ENCODE peak calls at places on chromosomes 2 and 18, in four cellular contexts. U is IMR-90, K is H1, B is H9. J is an unnamed sample.

GRCh38 chr18:3380384-3380961 is 69.5 kb upstream of the TGIF1 start:
- DNase-seq in U (peak), K (no peak), B (no peak), J (no peak)

GRCh38 chr2:137705296-137705695 is 259.0 kb upstream of the HNMT start:
- DNase-seq in U (no peak), K (no peak), B (no peak), J (no peak)

GRCh38 chr2:186540971-186541370 is 48.9 kb upstream of the ITGAV start:
- DNase-seq in U (peak), K (no peak), B (no peak), J (no peak)

GRCh38 chr2:134917219-134917957 is 1.2 kb upstream of the CCNT2 start:
- DNase-seq in U (no peak), K (no peak), B (no peak), J (no peak)

GRCh38 chr2:144524190-144524957 is 4.5 kb upstream of the ZEB2 start:
- DNase-seq in U (no peak), K (peak), B (peak), J (peak)

GRCh38 chr2:17427401-17427800 is 90.8 kb downstream of the RAD51AP2 start:
- DNase-seq in U (no peak), K (no peak), B (no peak), J (no peak)

GRCh38 chr2:241315879-241316700 is at the start of gene SEPTIN2:
- DNase-seq in U (peak), K (peak), B (no peak), J (peak)

GRCh38 chr2:61233581-61233980 is 71.6 kb downstream of the C2orf74 start:
- DNase-seq in U (no peak), K (no peak), B (no peak), J (no peak)

GRCh38 chr2:160910681-160911080 is 249.5 kb upstream of the TANK start:
- DNase-seq in U (peak), K (no peak), B (no peak), J (no peak)

GRCh38 chr2:85169581-85169980 is 36.4 kb downstream of the TCF7L1 start:
- DNase-seq in U (no peak), K (no peak), B (no peak), J (no peak)

GRCh38 chr2:86782748-86783147 is 8.0 kb downstream of the CD8A start:
- DNase-seq in U (no peak), K (no peak), B (no peak), J (no peak)

GRCh38 chr2:86778957-86779356 is 11.8 kb downstream of the CD8A start:
- DNase-seq in U (no peak), K (no peak), B (no peak), J (no peak)

GRCh38 chr2:86783615-86784339 is 6.9 kb downstream of the CD8A start:
- DNase-seq in U (no peak), K (no peak), B (no peak), J (no peak)

GRCh38 chr2:86785456-86785855 is 5.3 kb downstream of the CD8A start:
- DNase-seq in U (no peak), K (no peak), B (no peak), J (no peak)

GRCh38 chr2:86781363-86781762 is 9.3 kb downstream of the CD8A start:
- DNase-seq in U (no peak), K (no peak), B (no peak), J (no peak)
- H4K5ac ChIP-seq in U (no peak), K (no peak), B (no peak), J (no peak)

DNA sequence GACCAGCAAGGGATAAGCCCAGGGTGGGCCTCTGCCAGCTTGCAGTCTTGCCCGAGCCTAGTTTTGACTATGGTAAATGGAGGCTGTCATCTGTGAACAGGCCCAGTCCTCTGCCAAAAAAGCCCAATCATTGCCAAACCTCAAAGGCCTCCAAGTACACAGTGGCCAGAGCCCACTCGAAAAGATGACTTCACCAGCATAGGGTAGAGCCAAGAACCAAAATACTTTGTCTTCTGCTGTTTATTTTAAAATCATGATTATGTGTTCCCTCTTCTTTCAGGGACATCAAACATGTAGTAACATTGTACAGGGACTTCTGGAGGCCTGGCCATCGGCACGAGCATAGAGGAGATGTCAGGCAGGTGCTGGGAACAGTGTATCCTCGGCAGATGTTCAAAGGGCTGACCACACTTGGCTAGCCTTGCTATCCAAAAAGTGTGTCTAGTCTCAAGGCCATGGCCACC is 65.9 kb downstream of the TTC32 start:
- DNase-seq in U (peak), K (peak), B (no peak), J (no peak)
- H4K5ac ChIP-seq in U (no peak), K (no peak), B (no peak), J (no peak)

GRCh38 chr2:150976604-150977003 is 285.1 kb downstream of the RBM43 start:
- DNase-seq in U (no peak), K (no peak), B (no peak), J (no peak)
- H4K5ac ChIP-seq in U (no peak), K (no peak), B (no peak), J (no peak)

GRCh38 chr18:23056315-23056714 is 79.0 kb upstream of the CABLES1 start:
- DNase-seq in U (no peak), K (no peak), B (no peak), J (no peak)

GRCh38 chr18:23058746-23059440 is 76.4 kb upstream of the CABLES1 start:
- DNase-seq in U (peak), K (no peak), B (no peak), J (no peak)

GRCh38 chr18:23053756-23054457 is 81.4 kb upstream of the CABLES1 start:
- DNase-seq in U (peak), K (peak), B (peak), J (peak)

GRCh38 chr18:23057096-23057495 is 78.2 kb upstream of the CABLES1 start:
- DNase-seq in U (no peak), K (no peak), B (no peak), J (no peak)

DNA sequence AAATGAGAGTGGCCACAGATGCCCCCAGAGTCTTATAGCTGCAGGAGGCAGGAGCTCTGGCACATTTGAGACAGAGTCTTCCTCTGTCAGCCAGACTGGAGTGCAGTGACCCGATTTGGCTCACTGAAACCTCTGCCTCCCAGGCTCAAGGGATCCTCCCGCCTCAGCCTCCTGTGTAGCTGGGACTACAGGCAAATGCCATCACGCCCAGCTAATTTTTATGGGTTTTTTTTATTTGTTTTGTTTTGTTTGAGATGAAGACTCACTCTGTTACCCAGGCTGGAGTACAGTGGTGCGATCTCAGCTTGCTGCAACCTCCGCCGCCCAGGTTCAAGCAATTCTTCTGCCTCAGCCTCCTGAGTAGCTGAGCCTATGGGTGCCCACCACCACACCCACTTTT is 80.7 kb upstream of the CABLES1 start:
- DNase-seq in U (no peak), K (no peak), B (no peak), J (no peak)
- H4K5ac ChIP-seq in U (no peak), K (no peak), B (no peak), J (no peak)

GRCh38 chr18:8632386-8632785 is 23.1 kb downstream of the RAB12 start:
- DNase-seq in U (no peak), K (no peak), B (no peak), J (no peak)

GRCh38 chr18:8630546-8630945 is 21.3 kb downstream of the RAB12 start:
- DNase-seq in U (no peak), K (no peak), B (no peak), J (no peak)

GRCh38 chr18:8634508-8634907 is 25.3 kb downstream of the RAB12 start:
- DNase-seq in U (no peak), K (no peak), B (no peak), J (no peak)

GRCh38 chr18:8629602-8630001 is 20.4 kb downstream of the RAB12 start:
- DNase-seq in U (no peak), K (no peak), B (no peak), J (no peak)

DNA sequence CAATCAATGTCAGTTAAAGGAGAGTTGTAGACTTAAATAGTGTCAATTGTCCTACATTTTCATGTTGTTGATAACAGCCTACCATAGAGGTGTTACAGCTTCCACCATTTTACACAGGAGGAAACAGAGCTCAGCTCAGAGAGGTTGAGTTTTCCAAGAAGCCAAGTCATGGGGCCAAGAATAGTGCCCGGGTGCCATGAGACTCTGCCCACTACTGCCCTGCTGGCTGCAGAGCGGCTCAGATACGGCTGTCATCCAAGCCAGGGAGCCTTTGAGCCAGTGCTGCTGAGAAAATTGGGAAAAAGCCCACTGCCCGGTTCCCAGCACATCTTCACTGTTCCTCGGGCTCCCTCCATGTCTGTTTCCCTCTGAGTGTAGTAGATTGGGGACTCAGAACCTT is 22.0 kb downstream of the RAB12 start:
- DNase-seq in U (no peak), K (no peak), B (no peak), J (no peak)
- H4K5ac ChIP-seq in U (no peak), K (no peak), B (no peak), J (no peak)

GRCh38 chr2:209614630-209615369 is 156.8 kb upstream of the UNC80 start:
- DNase-seq in U (no peak), K (no peak), B (peak), J (peak)
- H4K5ac ChIP-seq in U (no peak), K (peak), B (no peak), J (no peak)